ENCODE peak calls at places on chromosomes 12 and 14, in four cellular contexts. X, O, T and K are unnamed samples.

GRCh38 chr14:81517798-81518398 is 15.8 kb downstream of the SEL1L start:
- DNase-seq in X (no peak), O (no peak), T (peak; percentile 70), K (no peak)

GRCh38 chr12:127306604-127307215 is 960.3 kb upstream of the TMEM132C start:
- DNase-seq in X (no peak), O (no peak), T (no peak), K (no peak)

GRCh38 chr14:79016828-79017505 is 846.8 kb downstream of the NRXN3 start:
- DNase-seq in X (no peak), O (no peak), T (peak; percentile 73), K (no peak)

GRCh38 chr12:109739747-109740693 is 26.4 kb downstream of the FAM222A start:
- DNase-seq in X (no peak), O (peak; percentile 71), T (no peak), K (no peak)

GRCh38 chr12:70664463-70664862 is 27.2 kb upstream of the PTPRB start:
- DNase-seq in X (peak; percentile 55), O (peak; percentile 45), T (no peak), K (no peak)

GRCh38 chr14:65604946-65605345 is 192.4 kb downstream of the FUT8 start:
- DNase-seq in X (no peak), O (no peak), T (no peak), K (no peak)

GRCh38 chr14:69354383-69355154 is 43.5 kb downstream of the ERH start:
- DNase-seq in X (no peak), O (no peak), T (peak; percentile 41), K (no peak)

GRCh38 chr12:25949343-25949742 is 9.1 kb upstream of the RASSF8 start:
- DNase-seq in X (no peak), O (no peak), T (no peak), K (no peak)

GRCh38 chr12:49867580-49868341 is 24.9 kb upstream of the BCDIN3D start:
- DNase-seq in X (no peak), O (peak; percentile 21), T (peak; percentile 43), K (peak; percentile 89)

GRCh38 chr12:74725154-74725553 is 187.5 kb downstream of the ATXN7L3B start:
- DNase-seq in X (no peak), O (no peak), T (no peak), K (peak; percentile 22)

GRCh38 chr12:132848521-132848920 is 19.9 kb upstream of the GOLGA3 start:
- DNase-seq in X (no peak), O (no peak), T (no peak), K (no peak)

GRCh38 chr14:101721951-101722661 is 39.4 kb upstream of the PPP2R5C start:
- DNase-seq in X (no peak), O (peak; percentile 90), T (peak; percentile 88), K (no peak)

GRCh38 chr12:31742891-31743290 is 14.1 kb upstream of the AMN1 start:
- DNase-seq in X (no peak), O (no peak), T (no peak), K (no peak)

GRCh38 chr14:91058017-91058675 is 2.3 kb downstream of the RPS6KA5 start:
- DNase-seq in X (no peak), O (no peak), T (peak; percentile 46), K (peak; percentile 75)

GRCh38 chr14:72666610-72667009 is 227.3 kb downstream of the DPF3 start:
- DNase-seq in X (no peak), O (no peak), T (peak; percentile 42), K (peak; percentile 91)

DNA sequence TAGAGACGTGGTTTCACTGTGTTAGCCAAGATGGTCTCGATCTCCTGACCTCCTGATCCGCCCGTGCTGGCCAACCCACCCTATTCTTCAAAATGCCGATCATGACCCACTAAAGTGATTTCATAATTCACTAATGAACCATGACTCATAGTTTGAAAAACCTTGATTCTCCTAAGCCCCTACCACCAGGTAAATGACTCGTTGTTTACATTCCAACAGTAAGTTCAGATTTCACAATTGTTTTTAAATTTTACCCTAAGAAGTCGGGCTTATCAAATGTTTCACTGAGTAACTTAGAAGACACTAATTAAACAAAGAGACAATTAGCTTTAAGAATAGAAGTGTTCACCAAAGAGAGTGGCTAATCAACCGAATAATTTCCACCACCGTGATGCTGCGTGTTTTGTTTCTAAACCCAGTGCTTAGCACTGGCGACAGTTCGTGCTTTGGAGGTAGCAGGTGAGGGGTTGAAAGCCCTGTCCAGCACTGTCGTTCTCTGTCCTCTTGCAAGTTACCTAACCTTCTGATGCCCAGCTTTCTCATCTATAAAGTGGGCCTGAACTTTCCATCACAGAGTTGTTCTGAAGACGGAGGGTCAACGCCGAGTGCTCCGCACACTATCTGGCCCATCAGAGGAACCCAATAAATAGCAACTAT is 136.5 kb downstream of the NTF3 start:
- DNase-seq in X (no peak), O (no peak), T (no peak), K (peak; percentile 77)
- H2BK12ac ChIP-seq in X (no peak overlapping the region), O (no peak overlapping the region), T (no peak overlapping the region), K (no peak overlapping the region)

DNA sequence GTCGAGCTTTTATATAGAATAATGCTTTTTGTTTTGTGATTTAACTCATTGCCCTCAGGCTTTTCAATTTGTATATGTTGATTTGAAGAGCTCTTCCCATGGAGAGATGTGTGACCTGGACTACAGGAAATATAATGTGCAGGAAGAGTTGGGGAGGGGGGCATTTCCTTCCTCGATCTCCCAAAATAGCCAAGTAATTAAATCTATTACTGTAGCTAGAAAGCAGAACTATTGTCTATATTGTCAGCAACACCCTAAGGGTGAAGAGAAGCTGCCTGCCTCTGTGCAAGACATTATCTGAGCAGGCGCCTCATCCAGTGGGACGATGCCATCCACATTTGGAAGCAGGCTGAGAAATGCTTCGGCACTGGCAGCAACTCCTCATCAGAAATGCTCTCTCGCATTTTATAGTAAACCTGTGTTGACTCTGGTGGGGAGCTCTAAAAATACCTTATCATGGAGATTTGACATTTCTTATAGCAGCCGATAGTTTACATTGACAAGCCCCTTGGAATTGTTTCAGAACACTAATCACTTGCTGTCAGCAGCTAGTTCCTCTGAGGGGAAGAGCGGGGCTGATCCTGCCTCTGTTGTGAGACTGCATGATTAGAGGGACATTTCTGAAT is 392.5 kb upstream of the RGS6 start:
- DNase-seq in X (no peak), O (no peak), T (no peak), K (no peak)
- H3K4me2 ChIP-seq in X (no peak overlapping the region), O (no peak overlapping the region), T (no peak overlapping the region), K (no peak overlapping the region)

GRCh38 chr12:12725956-12726542 is 8.9 kb downstream of the CDKN1B start:
- DNase-seq in X (no peak), O (no peak), T (no peak), K (no peak)
- H3K4ac ChIP-seq in X (no peak overlapping the region), O (no peak overlapping the region), T (peak overlapping the region; percentile 75), K (peak overlapping the region; percentile 34)

DNA sequence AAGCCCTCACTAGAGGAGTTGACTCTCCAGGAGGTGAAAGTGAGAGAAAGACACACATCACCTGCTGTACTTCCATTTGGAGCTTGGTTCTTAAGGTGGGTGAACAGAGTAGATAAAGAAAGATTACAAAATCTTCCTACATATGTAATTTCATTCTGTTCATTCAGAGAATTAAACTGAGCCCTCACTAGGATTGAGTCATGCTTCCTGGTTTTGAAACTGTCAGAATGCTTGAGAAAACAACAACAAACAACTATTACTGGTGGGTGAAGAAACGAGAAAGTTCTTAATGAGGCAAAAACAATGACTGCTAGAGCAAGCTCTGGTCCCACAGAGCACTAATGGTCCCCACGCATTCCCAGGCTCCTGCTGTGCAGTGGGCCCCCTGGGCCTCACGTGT is 841.7 kb downstream of the VRK1 start:
- DNase-seq in X (no peak), O (no peak), T (no peak), K (no peak)
- H2BK12ac ChIP-seq in X (no peak overlapping the region), O (no peak overlapping the region), T (no peak overlapping the region), K (no peak overlapping the region)

DNA sequence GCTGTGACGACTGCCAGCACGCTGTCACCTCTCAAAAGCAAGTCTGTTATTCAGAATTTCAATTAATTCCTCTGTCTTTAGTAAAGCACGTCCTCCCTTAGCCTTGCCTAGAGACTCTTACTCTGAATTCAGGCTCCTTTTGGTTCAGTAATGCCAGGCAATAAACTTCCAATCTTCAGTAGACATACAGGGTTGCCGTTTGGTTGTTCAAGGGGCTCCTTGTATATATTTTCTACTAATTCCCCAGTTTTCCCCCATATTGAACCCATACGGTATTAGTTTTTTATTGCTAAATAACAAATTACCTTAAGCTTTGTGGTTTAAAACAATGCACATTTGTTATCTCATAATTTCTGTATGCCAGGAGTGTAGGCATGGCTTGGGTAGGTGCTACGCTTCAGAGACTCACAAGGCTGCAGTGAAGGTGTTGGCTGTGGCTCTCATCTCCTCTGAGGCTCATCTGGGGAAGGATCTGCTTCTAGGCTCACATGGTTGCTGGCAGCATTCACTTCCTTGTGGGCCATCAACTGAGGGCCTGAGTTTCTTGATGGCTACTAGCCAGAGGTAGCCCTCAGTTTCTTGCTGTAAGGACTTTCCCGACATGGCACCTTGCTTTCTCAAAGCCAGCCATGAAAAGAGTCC is 7.3 kb upstream of the CLECL1 start:
- DNase-seq in X (no peak), O (no peak), T (no peak), K (peak; percentile 31)
- H3K4me2 ChIP-seq in X (no peak overlapping the region), O (no peak overlapping the region), T (no peak overlapping the region), K (no peak overlapping the region)

GRCh38 chr12:52950553-52950952 is 1.6 kb downstream of the KRT18 start:
- DNase-seq in X (no peak), O (no peak), T (no peak), K (no peak)
- H3K4ac ChIP-seq in X (no peak overlapping the region), O (no peak overlapping the region), T (peak overlapping the region; percentile 75), K (peak overlapping the region; percentile 67)